ENCODE peak calls at places on chromosomes 13 and 19, in four cellular contexts. R, E, H and D are unnamed samples.

GRCh38 chr13:48316826-48317510 is 13.4 kb downstream of the RB1 start:
- DNase-seq in R (no peak), E (no peak), H (no peak), D (no peak)

GRCh38 chr19:51702754-51703654 is 9.9 kb downstream of the SPACA6 start:
- DNase-seq in R (no peak), E (peak), H (no peak), D (no peak)

GRCh38 chr13:43522788-43523187 is 264.0 kb downstream of the ENOX1 start:
- DNase-seq in R (no peak), E (no peak), H (no peak), D (no peak)

GRCh38 chr13:96636310-96636709 is 358.0 kb downstream of the OXGR1 start:
- DNase-seq in R (no peak), E (no peak), H (no peak), D (no peak)

GRCh38 chr13:48858523-48858922 is 117.2 kb upstream of the FNDC3A start:
- DNase-seq in R (no peak), E (no peak), H (no peak), D (no peak)

GRCh38 chr13:80989241-80989640 is 648.3 kb upstream of the SPRY2 start:
- DNase-seq in R (no peak), E (no peak), H (no peak), D (no peak)

GRCh38 chr19:3818479-3818878 is 32.3 kb upstream of the MATK start:
- DNase-seq in R (no peak), E (no peak), H (no peak), D (no peak)

GRCh38 chr19:1063030-1063908 is 3.7 kb upstream of the ARHGAP45 start:
- DNase-seq in R (peak), E (no peak), H (no peak), D (no peak)

GRCh38 chr13:50594276-50594970 is 249.1 kb downstream of the DLEU7 start:
- DNase-seq in R (no peak), E (peak), H (no peak), D (peak)

GRCh38 chr19:18396471-18397241 is 766 bp downstream of the LRRC25 start:
- DNase-seq in R (no peak), E (no peak), H (no peak), D (no peak)

GRCh38 chr19:4985551-4985991 is 16.7 kb downstream of the KDM4B start:
- DNase-seq in R (no peak), E (no peak), H (no peak), D (no peak)

GRCh38 chr13:112743451-112744305 is 53.8 kb downstream of the ATP11A start:
- DNase-seq in R (no peak), E (no peak), H (no peak), D (no peak)

GRCh38 chr13:83056269-83056668 is 826.0 kb downstream of the SLITRK1 start:
- DNase-seq in R (no peak), E (no peak), H (no peak), D (no peak)

GRCh38 chr19:8826371-8826770 is 5.7 kb downstream of the ZNF558 start:
- DNase-seq in R (no peak), E (no peak), H (no peak), D (no peak)

GRCh38 chr13:101875717-101876393 is 423.4 kb downstream of the ITGBL1 start:
- DNase-seq in R (no peak), E (no peak), H (peak), D (no peak)

GRCh38 chr13:37479901-37480300 is 118.7 kb downstream of the POSTN start:
- DNase-seq in R (no peak), E (no peak), H (no peak), D (no peak)

GRCh38 chr13:44063881-44064280 is 184.2 kb downstream of the LACC1 start:
- DNase-seq in R (no peak), E (no peak), H (no peak), D (no peak)

GRCh38 chr13:33509642-33510229 is 224.2 kb upstream of the STARD13 start:
- DNase-seq in R (no peak), E (no peak), H (no peak), D (no peak)

GRCh38 chr13:32125221-32125621 is 93.6 kb downstream of the FRY start:
- DNase-seq in R (no peak), E (no peak), H (no peak), D (no peak)

GRCh38 chr13:56659041-56659471 is 481.7 kb upstream of the PRR20A start:
- DNase-seq in R (no peak), E (no peak), H (no peak), D (no peak)

GRCh38 chr13:31092631-31093030 is 69.1 kb downstream of the HSPH1 start:
- DNase-seq in R (no peak), E (no peak), H (no peak), D (no peak)

GRCh38 chr13:76822691-76823267 is 63.4 kb downstream of the KCTD12 start:
- DNase-seq in R (no peak), E (no peak), H (no peak), D (no peak)

GRCh38 chr19:45169602-45170001 is 8.4 kb downstream of the TRAPPC6A start:
- DNase-seq in R (no peak), E (no peak), H (no peak), D (no peak)

GRCh38 chr13:23979361-23980159 is 82.3 kb upstream of the C1QTNF9B start:
- DNase-seq in R (no peak), E (peak), H (no peak), D (peak)

GRCh38 chr13:79311456-79311855 is 94.6 kb downstream of the RBM26 start:
- DNase-seq in R (no peak), E (no peak), H (no peak), D (no peak)

GRCh38 chr13:71772376-71772775 is 94.6 kb downstream of the DACH1 start:
- DNase-seq in R (no peak), E (no peak), H (no peak), D (no peak)

GRCh38 chr13:37187611-37188010 is 82.1 kb upstream of the CSNK1A1L start:
- DNase-seq in R (no peak), E (no peak), H (no peak), D (no peak)